ENCODE peak calls at places on chromosomes 3 and 15, in six cellular contexts. D, W, B, R, Z and P are unnamed samples.

GRCh38 chr15:75034615-75035014 is 11.2 kb downstream of the PPCDC start:
- DNase-seq in D (no peak), W (no peak), B (no peak), R (no peak), Z (no peak), P (no peak)

GRCh38 chr3:38165722-38166387 is 518 bp downstream of the OXSR1 start:
- DNase-seq in D (no peak), W (no peak), B (no peak), R (no peak), Z (no peak), P (peak; percentile 4)

GRCh38 chr3:8658326-8659212 is 14.0 kb upstream of the SSUH2 start:
- DNase-seq in D (peak; percentile 5), W (peak; percentile 86), B (no peak), R (peak; percentile 94), Z (no peak), P (no peak)

GRCh38 chr15:65085990-65086679 is 9.6 kb downstream of the KBTBD13 start:
- DNase-seq in D (no peak), W (no peak), B (no peak), R (peak; percentile 18), Z (no peak), P (no peak)

GRCh38 chr15:64883997-64884511 is 27.6 kb upstream of the ANKDD1A start:
- DNase-seq in D (peak; percentile 37), W (peak; percentile 64), B (peak; percentile 72), R (peak; percentile 89), Z (peak; percentile 69), P (peak; percentile 56)

GRCh38 chr15:74402873-74403589 is 30.7 kb downstream of the SEMA7A start:
- DNase-seq in D (peak; percentile 66), W (no peak), B (peak; percentile 57), R (no peak), Z (peak; percentile 83), P (no peak)

GRCh38 chr3:43707998-43708397 is 17.3 kb downstream of the ABHD5 start:
- DNase-seq in D (no peak), W (no peak), B (no peak), R (peak; percentile 70), Z (no peak), P (peak; percentile 4)

GRCh38 chr3:34106379-34106778 is 307.9 kb downstream of the PDCD6IP start:
- DNase-seq in D (no peak), W (no peak), B (no peak), R (no peak), Z (no peak), P (no peak)

GRCh38 chr15:50797926-50798325 is 32.4 kb upstream of the SPPL2A start:
- DNase-seq in D (no peak), W (no peak), B (no peak), R (no peak), Z (no peak), P (no peak)

GRCh38 chr3:175433026-175433668 is 574.0 kb downstream of the NAALADL2 start:
- DNase-seq in D (no peak), W (no peak), B (no peak), R (peak; percentile 64), Z (no peak), P (peak; percentile 1)

GRCh38 chr3:138051946-138052802 is 42.2 kb downstream of the CLDN18 start:
- DNase-seq in D (no peak), W (peak; percentile 48), B (no peak), R (peak; percentile 38), Z (peak; percentile 12), P (peak; percentile 53)

GRCh38 chr3:52122491-52122890 is 31.7 kb downstream of the POC1A start:
- DNase-seq in D (no peak), W (no peak), B (no peak), R (no peak), Z (no peak), P (no peak)